ENCODE peak calls at places on chromosomes 5 and 9, in four cellular contexts. One of them, this sample, is unnamed.

GRCh38 chr5:57072218-57072892 is 101.5 kb upstream of the GPBP1 start:
- DNase-seq in HepG2: peak
- DNase-seq in K562: no peak
- DNase-seq in H1: no peak
- DNase-seq in this sample: no peak

GRCh38 chr5:122915717-122916399 is 70.4 kb downstream of the SNX24 start:
- DNase-seq in HepG2: peak
- DNase-seq in K562: no peak
- DNase-seq in H1: no peak
- DNase-seq in this sample: no peak

GRCh38 chr5:141135030-141135717 is at the start of gene PCDHB5:
- DNase-seq in HepG2: no peak
- DNase-seq in K562: peak
- DNase-seq in H1: peak
- DNase-seq in this sample: no peak

GRCh38 chr9:116152390-116152789 is 1.2 kb upstream of the PAPPA start:
- DNase-seq in HepG2: peak
- DNase-seq in K562: peak
- DNase-seq in H1: no peak
- DNase-seq in this sample: no peak

GRCh38 chr5:139707445-139708003 is 59.4 kb downstream of the CXXC5 start:
- DNase-seq in HepG2: peak
- DNase-seq in K562: no peak
- DNase-seq in H1: no peak
- DNase-seq in this sample: no peak

GRCh38 chr5:115685966-115686691 is 60.3 kb upstream of the TMED7 start:
- DNase-seq in HepG2: no peak
- DNase-seq in K562: no peak
- DNase-seq in H1: no peak
- DNase-seq in this sample: no peak

GRCh38 chr9:93315960-93316359 is 132.0 kb downstream of the WNK2 start:
- DNase-seq in HepG2: no peak
- DNase-seq in K562: no peak
- DNase-seq in H1: no peak
- DNase-seq in this sample: no peak

GRCh38 chr5:170095687-170096086 is 10.0 kb upstream of the FOXI1 start:
- DNase-seq in HepG2: no peak
- DNase-seq in K562: no peak
- DNase-seq in H1: no peak
- DNase-seq in this sample: no peak

GRCh38 chr9:123361086-123361730 is 5.2 kb downstream of the CRB2 start:
- DNase-seq in HepG2: no peak
- DNase-seq in K562: peak
- DNase-seq in H1: no peak
- DNase-seq in this sample: no peak

GRCh38 chr5:116130471-116130870 is 45.6 kb downstream of the COMMD10 start:
- DNase-seq in HepG2: no peak
- DNase-seq in K562: no peak
- DNase-seq in H1: no peak
- DNase-seq in this sample: no peak

GRCh38 chr9:114344188-114344566 is 14.5 kb downstream of the ORM2 start:
- DNase-seq in HepG2: no peak
- DNase-seq in K562: no peak
- DNase-seq in H1: no peak
- DNase-seq in this sample: no peak

GRCh38 chr5:125134216-125135081 is 388.0 kb upstream of the ZNF608 start:
- DNase-seq in HepG2: no peak
- DNase-seq in K562: no peak
- DNase-seq in H1: no peak
- DNase-seq in this sample: no peak

GRCh38 chr5:56415356-56415765 is 182.2 kb upstream of the ANKRD55 start:
- DNase-seq in HepG2: no peak
- DNase-seq in K562: peak
- DNase-seq in H1: no peak
- DNase-seq in this sample: peak

GRCh38 chr9:18438300-18438925 is 35.5 kb upstream of the ADAMTSL1 start:
- DNase-seq in HepG2: no peak
- DNase-seq in K562: no peak
- DNase-seq in H1: peak
- DNase-seq in this sample: no peak

GRCh38 chr5:168086104-168086610 is 205.3 kb upstream of the WWC1 start:
- DNase-seq in HepG2: peak
- DNase-seq in K562: no peak
- DNase-seq in H1: no peak
- DNase-seq in this sample: no peak

GRCh38 chr9:133788819-133789733 is 50.9 kb upstream of the SARDH start:
- DNase-seq in HepG2: peak
- DNase-seq in K562: no peak
- DNase-seq in H1: no peak
- DNase-seq in this sample: no peak

GRCh38 chr5:151931260-151931659 is 6.6 kb upstream of the GLRA1 start:
- DNase-seq in HepG2: no peak
- DNase-seq in K562: no peak
- DNase-seq in H1: no peak
- DNase-seq in this sample: no peak

GRCh38 chr5:57824047-57824446 is 341.4 kb upstream of the ACTBL2 start:
- DNase-seq in HepG2: no peak
- DNase-seq in K562: no peak
- DNase-seq in H1: no peak
- DNase-seq in this sample: no peak

GRCh38 chr5:88660326-88660946 is 222.5 kb downstream of the MEF2C start:
- DNase-seq in HepG2: no peak
- DNase-seq in K562: no peak
- DNase-seq in H1: no peak
- DNase-seq in this sample: no peak

GRCh38 chr5:149644629-149645028 is 63.3 kb downstream of the ARHGEF37 start:
- DNase-seq in HepG2: no peak
- DNase-seq in K562: no peak
- DNase-seq in H1: no peak
- DNase-seq in this sample: no peak

GRCh38 chr9:72576087-72576486 is 54.7 kb downstream of the TMC1 start:
- DNase-seq in HepG2: no peak
- DNase-seq in K562: no peak
- DNase-seq in H1: no peak
- DNase-seq in this sample: no peak

GRCh38 chr5:65338606-65339151 is 143.0 kb downstream of the ADAMTS6 start:
- DNase-seq in HepG2: no peak
- DNase-seq in K562: no peak
- DNase-seq in H1: no peak
- DNase-seq in this sample: no peak

GRCh38 chr5:122311888-122312669 is at the start of gene SNCAIP:
- DNase-seq in HepG2: no peak
- DNase-seq in K562: peak
- DNase-seq in H1: peak
- DNase-seq in this sample: no peak

GRCh38 chr5:143200781-143201398 is 202.6 kb downstream of the NR3C1 start:
- DNase-seq in HepG2: no peak
- DNase-seq in K562: peak
- DNase-seq in H1: no peak
- DNase-seq in this sample: no peak

GRCh38 chr5:96709152-96709821 is 47.1 kb downstream of the CAST start:
- DNase-seq in HepG2: no peak
- DNase-seq in K562: no peak
- DNase-seq in H1: no peak
- DNase-seq in this sample: no peak

DNA sequence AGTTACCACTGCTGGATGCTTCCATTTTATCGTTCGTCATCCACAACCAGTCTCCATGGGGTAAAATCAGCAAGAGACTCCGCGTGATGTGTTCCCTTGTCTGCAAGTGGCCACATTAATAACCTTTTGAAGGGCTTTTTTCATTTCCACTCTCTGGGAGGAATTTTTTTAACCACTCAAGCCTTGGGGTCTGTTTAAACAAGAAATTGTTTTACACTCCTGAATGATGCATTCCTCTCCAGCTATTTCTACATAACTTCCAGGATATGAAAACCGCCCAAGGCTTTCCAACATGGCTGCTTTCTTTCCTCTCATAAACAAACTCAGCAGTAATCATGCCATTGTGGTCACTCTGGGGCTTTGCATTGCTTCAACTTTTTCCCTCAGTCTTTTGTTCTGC is 217.2 kb upstream of the DAPK1 start:
- DNase-seq in HepG2: no peak
- DNase-seq in K562: no peak
- DNase-seq in H1: no peak
- DNase-seq in this sample: no peak
- TF ChIP-seq RFX5 in HepG2: no peak
- TF ChIP-seq RFX5 in K562: no peak
- TF ChIP-seq RFX5 in H1: no peak
- TF ChIP-seq RFX5 in this sample: no peak

DNA sequence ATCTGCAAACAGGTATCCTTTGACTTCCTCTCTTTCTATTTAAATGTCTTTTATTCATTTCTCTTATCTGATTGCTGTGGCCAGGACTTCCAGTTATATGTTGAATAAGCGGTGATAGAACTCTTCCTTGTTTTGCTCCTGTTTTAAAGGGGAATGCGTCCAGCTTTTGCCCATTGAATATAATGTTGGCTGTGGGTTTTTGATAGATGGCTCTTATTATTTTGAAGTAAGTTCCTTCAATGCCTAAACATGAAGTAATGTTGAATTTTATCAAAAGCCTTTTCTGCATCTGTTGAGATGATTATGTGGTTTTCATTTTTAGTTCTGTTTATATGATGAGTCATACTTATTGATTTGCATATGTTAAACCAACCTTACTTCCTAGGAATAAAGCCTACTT is 300.5 kb upstream of the CTNND2 start:
- DNase-seq in HepG2: no peak
- DNase-seq in K562: no peak
- DNase-seq in H1: no peak
- DNase-seq in this sample: no peak
- TF ChIP-seq CBX5 in HepG2: no peak
- TF ChIP-seq CBX5 in K562: no peak
- TF ChIP-seq CBX5 in H1: no peak
- TF ChIP-seq CBX5 in this sample: no peak

GRCh38 chr9:106716820-106717219 is 146.1 kb upstream of the ZNF462 start:
- DNase-seq in HepG2: no peak
- DNase-seq in K562: no peak
- DNase-seq in H1: no peak
- DNase-seq in this sample: no peak
- TF ChIP-seq RFX5 in HepG2: no peak
- TF ChIP-seq RFX5 in K562: no peak
- TF ChIP-seq RFX5 in H1: no peak
- TF ChIP-seq RFX5 in this sample: no peak

DNA sequence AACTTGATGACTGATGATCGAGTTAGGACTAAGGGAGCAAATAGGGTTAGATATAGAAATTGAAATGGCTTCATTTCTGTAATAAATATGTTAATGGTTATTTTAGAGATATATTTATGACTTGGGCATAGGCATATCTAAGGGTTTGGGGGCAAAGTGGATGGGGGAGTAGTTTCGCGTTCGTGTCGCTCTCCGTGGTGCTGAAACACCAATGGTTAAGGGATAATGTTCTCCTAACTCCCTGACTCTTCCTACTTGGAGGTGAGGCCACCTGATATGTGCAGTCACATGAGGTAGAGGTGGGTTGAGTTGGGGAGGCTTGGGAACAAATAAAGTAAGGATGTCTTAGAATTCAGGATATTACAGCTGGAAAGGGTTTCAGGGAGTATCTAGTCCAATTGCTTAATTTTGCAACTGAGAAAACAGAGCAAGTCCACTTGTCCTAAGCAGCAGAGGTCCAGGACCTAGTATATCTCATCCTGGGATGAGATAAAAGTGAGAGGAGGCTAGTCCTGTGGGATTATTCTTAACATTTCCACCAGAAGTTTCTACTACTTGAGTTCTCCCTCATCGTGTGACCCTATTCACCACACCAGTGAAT is 44.0 kb upstream of the MAP1B start:
- DNase-seq in HepG2: peak
- DNase-seq in K562: peak
- DNase-seq in H1: peak
- DNase-seq in this sample: no peak
- TF ChIP-seq CBX5 in HepG2: no peak
- TF ChIP-seq CBX5 in K562: no peak
- TF ChIP-seq CBX5 in H1: no peak
- TF ChIP-seq CBX5 in this sample: no peak

DNA sequence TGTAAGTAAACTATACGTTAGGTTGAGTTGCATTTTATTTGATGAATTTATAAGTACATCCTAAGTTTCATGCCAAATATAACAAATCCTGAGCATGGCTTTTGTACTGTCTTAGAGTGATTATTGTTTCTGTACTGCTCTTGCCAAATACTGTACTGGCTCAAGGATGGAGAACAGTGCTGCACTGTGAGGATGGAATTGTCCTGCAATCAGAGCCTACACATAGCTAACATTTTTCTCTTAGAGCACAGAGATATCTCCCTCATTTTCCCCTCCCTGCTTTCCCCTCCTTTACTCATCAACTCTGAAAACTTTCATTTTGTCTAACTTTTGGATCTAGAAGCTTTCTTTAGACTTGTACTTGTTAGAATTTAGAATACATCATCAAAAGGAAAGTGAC is 28.3 kb downstream of the LRRC70 start:
- DNase-seq in HepG2: no peak
- DNase-seq in K562: no peak
- DNase-seq in H1: no peak
- DNase-seq in this sample: no peak
- TF ChIP-seq RFX5 in HepG2: no peak
- TF ChIP-seq RFX5 in K562: no peak
- TF ChIP-seq RFX5 in H1: no peak
- TF ChIP-seq RFX5 in this sample: no peak

GRCh38 chr5:109961755-109962154 is 272.0 kb downstream of the MAN2A1 start:
- DNase-seq in HepG2: no peak
- DNase-seq in K562: no peak
- DNase-seq in H1: no peak
- DNase-seq in this sample: no peak
- TF ChIP-seq CBX5 in HepG2: no peak
- TF ChIP-seq CBX5 in K562: no peak
- TF ChIP-seq CBX5 in H1: no peak
- TF ChIP-seq CBX5 in this sample: no peak